ENCODE peak calls at places on chromosome 21, in six cellular contexts. Q is HCT116, V is progenitor cell of endocrine pancreas, X is fibroblast of the aortic adventitia, T is astrocyte, D is omental fat pad. Y is an unnamed sample.

GRCh38 chr21:26116456-26117011 is 54.0 kb downstream of the APP start:
- DNase-seq in Q (no peak), V (no peak), X (peak; percentile 83), T (peak; percentile 49), D (no peak), Y (no peak)

GRCh38 chr21:17554619-17555472 is 42.0 kb downstream of the CXADR start:
- DNase-seq in Q (no peak), V (no peak), X (peak; percentile 16), T (no peak), D (no peak), Y (no peak)

GRCh38 chr21:44599264-44600029 is 950 bp upstream of the KRTAP10-7 start:
- DNase-seq in Q (no peak), V (no peak), X (no peak), T (no peak), D (no peak), Y (no peak)

GRCh38 chr21:42614391-42614790 is 39.0 kb upstream of the PDE9A start:
- DNase-seq in Q (no peak), V (no peak), X (no peak), T (no peak), D (no peak), Y (no peak)

GRCh38 chr21:36773111-36773510 is 74.2 kb downstream of the SIM2 start:
- DNase-seq in Q (no peak), V (no peak), X (peak; percentile 87), T (peak; percentile 86), D (no peak), Y (peak; percentile 74)

GRCh38 chr21:21997390-21998333 is 999.5 kb downstream of the NCAM2 start:
- DNase-seq in Q (no peak), V (no peak), X (no peak), T (no peak), D (no peak), Y (no peak)

GRCh38 chr21:46255166-46255565 is 26.6 kb upstream of the LSS start:
- DNase-seq in Q (no peak), V (no peak), X (no peak), T (no peak), D (no peak), Y (no peak)

GRCh38 chr21:30101967-30102366 is 64.6 kb downstream of the CLDN17 start:
- DNase-seq in Q (no peak), V (no peak), X (no peak), T (no peak), D (no peak), Y (no peak)

GRCh38 chr21:44497641-44498243 is 42.3 kb downstream of the KRTAP10-1 start:
- DNase-seq in Q (no peak), V (no peak), X (peak; percentile 34), T (no peak), D (no peak), Y (no peak)

GRCh38 chr21:27586986-27587385 is 620.1 kb upstream of the ADAMTS5 start:
- DNase-seq in Q (no peak), V (no peak), X (no peak), T (no peak), D (no peak), Y (no peak)

GRCh38 chr21:37460196-37460595 is 93.6 kb downstream of the DYRK1A start:
- DNase-seq in Q (no peak), V (no peak), X (no peak), T (no peak), D (no peak), Y (no peak)

GRCh38 chr21:24829397-24829796 is 777.9 kb downstream of the MRPL39 start:
- DNase-seq in Q (no peak), V (no peak), X (no peak), T (no peak), D (no peak), Y (no peak)

GRCh38 chr21:19109694-19110093 is 706.1 kb upstream of the TMPRSS15 start:
- DNase-seq in Q (no peak), V (no peak), X (no peak), T (no peak), D (no peak), Y (no peak)

DNA sequence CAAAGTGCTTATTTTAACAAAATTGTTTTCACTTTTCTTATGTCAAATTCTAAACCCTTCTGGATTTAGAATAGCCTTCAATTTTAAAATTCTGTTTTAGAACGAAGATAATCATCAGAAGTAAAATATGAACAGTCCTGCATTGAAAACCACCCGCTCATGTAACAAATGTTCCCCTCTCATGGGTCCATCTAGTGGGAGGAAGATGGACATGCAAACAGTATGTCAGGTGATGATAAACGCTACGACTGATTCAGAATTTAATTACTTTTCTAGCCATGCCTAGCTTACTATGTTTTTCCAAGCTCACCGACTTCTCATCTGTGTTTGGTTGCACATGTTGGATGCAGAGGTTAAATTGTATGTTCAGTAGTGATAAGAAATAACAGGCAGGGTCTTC is 23.5 kb downstream of the SOD1 start:
- DNase-seq in Q (no peak), V (no peak), X (no peak), T (no peak), D (no peak), Y (no peak)
- TF ChIP-seq CTCF in Q (no peak), V (no peak), X (no peak), T (no peak), D (no peak), Y (no peak)

GRCh38 chr21:20971296-20971921 is 26.8 kb upstream of the NCAM2 start:
- DNase-seq in Q (no peak), V (no peak), X (peak; percentile 65), T (peak; percentile 39), D (no peak), Y (peak; percentile 38)
- TF ChIP-seq CTCF in Q (no peak), V (peak; percentile 68), X (peak; percentile 60), T (peak; percentile 54), D (no peak), Y (peak; percentile 26)

GRCh38 chr21:34513109-34513675 is 1.2 kb upstream of the KCNE1 start:
- DNase-seq in Q (no peak), V (no peak), X (no peak), T (no peak), D (no peak), Y (peak; percentile 35)

GRCh38 chr21:34510148-34511142 is 1.6 kb downstream of the KCNE1 start:
- DNase-seq in Q (peak; percentile 18), V (peak; percentile 32), X (peak; percentile 69), T (no peak), D (no peak), Y (peak; percentile 55)

GRCh38 chr21:34511787-34512451 is at the start of gene KCNE1:
- DNase-seq in Q (no peak), V (no peak), X (no peak), T (no peak), D (no peak), Y (peak; percentile 47)

GRCh38 chr21:34511154-34511553 is 856 bp downstream of the KCNE1 start:
- DNase-seq in Q (no peak), V (no peak), X (peak; percentile 40), T (no peak), D (no peak), Y (peak; percentile 65)

GRCh38 chr21:34509151-34509550 is 2.9 kb downstream of the KCNE1 start:
- DNase-seq in Q (no peak), V (no peak), X (no peak), T (no peak), D (no peak), Y (no peak)
- TF ChIP-seq CTCF in Q (peak; percentile 15), V (no peak), X (no peak), T (no peak), D (no peak), Y (peak; percentile 29)

DNA sequence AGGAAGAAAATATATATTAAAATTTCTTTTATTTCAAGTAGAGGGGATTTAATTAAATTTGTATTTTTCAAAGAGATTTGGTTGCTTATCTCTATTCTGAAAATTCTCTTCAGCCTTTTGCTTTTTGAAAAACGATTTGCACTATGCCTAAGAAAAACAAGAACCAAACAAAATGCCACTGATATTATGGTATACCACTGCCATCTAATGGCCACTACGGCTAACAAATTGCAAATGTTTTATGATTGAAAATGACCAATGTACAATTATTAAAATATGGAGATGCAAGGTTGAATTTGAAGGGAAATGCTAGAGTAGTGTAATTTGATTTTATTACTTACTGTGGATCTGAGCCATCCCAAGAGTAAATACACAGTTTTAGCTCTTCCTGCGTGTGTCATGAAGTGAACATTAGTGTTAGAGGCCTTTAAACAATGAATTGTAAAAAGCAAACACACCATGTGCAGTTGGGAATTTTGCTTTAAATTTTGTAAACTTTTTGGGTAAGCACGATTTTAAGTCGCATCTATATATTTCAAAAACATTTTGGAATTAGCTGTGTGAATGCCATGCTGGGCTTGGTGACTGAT is 137.4 kb upstream of the USP25 start:
- DNase-seq in Q (peak; percentile 21), V (no peak), X (peak; percentile 76), T (peak; percentile 26), D (no peak), Y (peak; percentile 58)
- TF ChIP-seq CTCF in Q (peak; percentile 24), V (peak; percentile 73), X (peak; percentile 58), T (peak; percentile 63), D (no peak), Y (peak; percentile 37)

GRCh38 chr21:15549671-15550070 is 180.1 kb upstream of the USP25 start:
- DNase-seq in Q (no peak), V (no peak), X (no peak), T (peak; percentile 3), D (no peak), Y (no peak)

GRCh38 chr21:15557925-15558324 is 171.9 kb upstream of the USP25 start:
- DNase-seq in Q (no peak), V (no peak), X (no peak), T (no peak), D (no peak), Y (no peak)

GRCh38 chr21:15558884-15559283 is 170.9 kb upstream of the USP25 start:
- DNase-seq in Q (no peak), V (no peak), X (no peak), T (no peak), D (no peak), Y (no peak)

DNA sequence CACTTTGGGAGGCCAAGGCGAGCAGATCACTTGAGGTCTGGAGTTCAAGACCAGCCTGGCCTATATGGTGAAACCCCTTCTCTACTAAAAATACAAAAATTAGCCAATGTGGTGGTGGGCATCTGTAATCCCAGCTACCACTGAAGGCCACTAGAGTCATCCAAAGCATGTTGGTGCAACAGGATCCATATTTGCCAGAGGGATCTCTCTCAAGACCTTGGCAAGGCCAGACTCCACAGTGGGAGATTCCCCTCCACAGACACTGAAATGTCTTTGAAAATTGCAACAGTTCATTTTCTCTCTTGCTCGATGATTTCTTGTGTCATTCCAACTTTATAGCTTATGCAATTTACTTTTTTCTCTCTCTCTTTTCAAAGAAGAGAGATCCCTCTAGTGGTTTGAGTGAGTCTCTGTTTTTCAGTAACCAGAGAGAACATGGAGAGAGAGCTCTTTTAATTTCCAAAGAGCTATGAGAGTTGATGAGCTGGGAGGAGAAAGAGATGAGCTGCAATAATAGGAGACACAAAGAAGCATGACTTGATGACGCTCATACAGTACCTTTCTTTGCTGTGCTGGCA is 176.8 kb upstream of the USP25 start:
- DNase-seq in Q (no peak), V (no peak), X (peak; percentile 40), T (no peak), D (no peak), Y (peak; percentile 40)
- TF ChIP-seq CTCF in Q (no peak), V (peak; percentile 44), X (peak; percentile 60), T (peak; percentile 23), D (no peak), Y (peak; percentile 50)

GRCh38 chr21:38574895-38575294 is 76.6 kb upstream of the ERG start:
- DNase-seq in Q (no peak), V (no peak), X (no peak), T (no peak), D (no peak), Y (no peak)

DNA sequence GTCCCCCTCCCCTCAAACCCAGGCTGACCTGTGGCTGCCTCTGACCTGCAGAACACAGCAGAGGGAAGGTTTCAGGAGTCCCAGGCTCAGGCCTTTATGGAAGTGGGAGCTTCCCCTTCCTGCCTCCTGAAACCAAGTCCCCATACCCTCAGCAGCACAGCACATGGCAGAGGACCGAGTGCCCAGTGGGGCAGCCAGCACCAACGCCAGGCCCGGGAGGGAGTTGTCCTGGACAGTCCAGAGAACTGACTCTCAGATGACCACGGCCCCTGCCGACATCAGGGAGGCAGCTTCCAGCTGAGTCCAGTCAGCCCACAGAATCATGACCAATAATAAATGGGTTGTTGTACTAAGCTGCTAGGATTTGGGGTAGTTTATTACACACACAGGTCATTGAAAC is 79.6 kb upstream of the ERG start:
- DNase-seq in Q (no peak), V (no peak), X (no peak), T (no peak), D (no peak), Y (no peak)
- TF ChIP-seq CTCF in Q (no peak), V (no peak), X (no peak), T (no peak), D (no peak), Y (no peak)